ENCODE peak calls at places on chromosomes 5 and 9, in nine cellular contexts. M, Q, U, D, S, V, G, R and B are unnamed samples.
A peak's percentile ranks its signal among the peaks of the same experiment; 100 is the strongest.

GRCh38 chr5:1526151-1526631 is 2.4 kb upstream of the LPCAT1 start:
- DNase-seq in M (no peak), Q (no peak), U (no peak), D (peak; percentile 27), S (no peak), V (no peak), G (no peak), R (no peak), B (no peak)

GRCh38 chr9:5500441-5501235 is 9.7 kb upstream of the PDCD1LG2 start:
- DNase-seq in M (no peak), Q (no peak), U (peak; percentile 84), D (no peak), S (no peak), V (no peak), G (no peak), R (no peak), B (no peak)

GRCh38 chr5:74837115-74837514 is 29.1 kb downstream of the FAM169A start:
- DNase-seq in M (no peak), Q (no peak), U (no peak), D (no peak), S (no peak), V (no peak), G (no peak), R (no peak), B (no peak)

GRCh38 chr9:22171691-22172090 is 162.6 kb upstream of the CDKN2B start:
- DNase-seq in M (no peak), Q (no peak), U (no peak), D (no peak), S (no peak), V (no peak), G (no peak), R (no peak), B (no peak)

GRCh38 chr5:116738270-116738947 is 163.8 kb upstream of the SEMA6A start:
- DNase-seq in M (no peak), Q (no peak), U (peak; percentile 8), D (no peak), S (peak; percentile 38), V (no peak), G (no peak), R (peak; percentile 6), B (no peak)

GRCh38 chr5:162221884-162222283 is 154.3 kb downstream of the GABRG2 start:
- DNase-seq in M (no peak), Q (no peak), U (no peak), D (no peak), S (no peak), V (no peak), G (no peak), R (no peak), B (no peak)

GRCh38 chr9:121774715-121775613 is 123.5 kb downstream of the DAB2IP start:
- DNase-seq in M (no peak), Q (no peak), U (peak; percentile 2), D (no peak), S (no peak), V (no peak), G (no peak), R (no peak), B (no peak)

GRCh38 chr9:6667633-6668280 is 22.2 kb upstream of the GLDC start:
- DNase-seq in M (peak; percentile 52), Q (peak; percentile 49), U (no peak), D (no peak), S (no peak), V (no peak), G (no peak), R (no peak), B (no peak)

GRCh38 chr5:59036274-59036961 is 453.5 kb downstream of the RAB3C start:
- DNase-seq in M (no peak), Q (no peak), U (no peak), D (peak; percentile 62), S (no peak), V (no peak), G (peak; percentile 85), R (no peak), B (no peak)

GRCh38 chr9:112493738-112494137 is 7.1 kb downstream of the KIAA1958 start:
- DNase-seq in M (no peak), Q (no peak), U (no peak), D (no peak), S (no peak), V (no peak), G (no peak), R (no peak), B (no peak)

GRCh38 chr5:96680759-96681158 is 18.6 kb downstream of the CAST start:
- DNase-seq in M (no peak), Q (no peak), U (no peak), D (no peak), S (no peak), V (no peak), G (no peak), R (no peak), B (no peak)

GRCh38 chr5:132385321-132386105 is 16.0 kb downstream of the SLC22A5 start:
- DNase-seq in M (peak; percentile 77), Q (peak; percentile 81), U (peak; percentile 65), D (peak; percentile 69), S (no peak), V (peak; percentile 39), G (no peak), R (peak; percentile 42), B (peak; percentile 29)

GRCh38 chr9:15160673-15161072 is 146.3 kb downstream of the TTC39B start:
- DNase-seq in M (no peak), Q (no peak), U (no peak), D (no peak), S (no peak), V (no peak), G (no peak), R (no peak), B (no peak)

GRCh38 chr5:72252574-72253155 is 67.4 kb downstream of the MRPS27 start:
- DNase-seq in M (no peak), Q (no peak), U (no peak), D (no peak), S (no peak), V (no peak), G (no peak), R (no peak), B (no peak)

GRCh38 chr9:68705636-68706578 is 867 bp downstream of the PIP5K1B start:
- DNase-seq in M (peak; percentile 48), Q (peak; percentile 66), U (peak; percentile 36), D (no peak), S (peak; percentile 29), V (peak; percentile 29), G (no peak), R (peak; percentile 16), B (no peak)

GRCh38 chr9:109264865-109265532 is 55.9 kb downstream of the EPB41L4B start:
- DNase-seq in M (no peak), Q (no peak), U (peak; percentile 25), D (no peak), S (no peak), V (no peak), G (no peak), R (no peak), B (no peak)

GRCh38 chr5:160651682-160652645 is 200.0 kb downstream of the ATP10B start:
- DNase-seq in M (no peak), Q (no peak), U (no peak), D (no peak), S (no peak), V (no peak), G (no peak), R (no peak), B (no peak)

GRCh38 chr5:160643588-160643987 is 208.4 kb downstream of the ATP10B start:
- DNase-seq in M (no peak), Q (no peak), U (no peak), D (no peak), S (no peak), V (no peak), G (no peak), R (no peak), B (no peak)

GRCh38 chr5:160646033-160646432 is 206.0 kb downstream of the ATP10B start:
- DNase-seq in M (no peak), Q (no peak), U (no peak), D (no peak), S (no peak), V (no peak), G (no peak), R (no peak), B (no peak)

GRCh38 chr5:160649304-160649703 is 202.7 kb downstream of the ATP10B start:
- DNase-seq in M (no peak), Q (no peak), U (no peak), D (no peak), S (peak; percentile 39), V (no peak), G (no peak), R (peak; percentile 9), B (peak; percentile 12)
- TF ChIP-seq CTCF in M (peak; percentile 39), Q (no peak), U (no peak), D (no peak), S (peak; percentile 75), V (no peak), G (peak; percentile 41), R (no peak), B (peak; percentile 40)

GRCh38 chr5:126369995-126370731 is 53.0 kb upstream of the GRAMD2B start:
- DNase-seq in M (no peak), Q (no peak), U (no peak), D (no peak), S (no peak), V (no peak), G (no peak), R (no peak), B (no peak)
- TF ChIP-seq CTCF in M (no peak), Q (no peak), U (no peak), D (no peak), S (no peak), V (no peak), G (peak; percentile 25), R (no peak), B (no peak)

DNA sequence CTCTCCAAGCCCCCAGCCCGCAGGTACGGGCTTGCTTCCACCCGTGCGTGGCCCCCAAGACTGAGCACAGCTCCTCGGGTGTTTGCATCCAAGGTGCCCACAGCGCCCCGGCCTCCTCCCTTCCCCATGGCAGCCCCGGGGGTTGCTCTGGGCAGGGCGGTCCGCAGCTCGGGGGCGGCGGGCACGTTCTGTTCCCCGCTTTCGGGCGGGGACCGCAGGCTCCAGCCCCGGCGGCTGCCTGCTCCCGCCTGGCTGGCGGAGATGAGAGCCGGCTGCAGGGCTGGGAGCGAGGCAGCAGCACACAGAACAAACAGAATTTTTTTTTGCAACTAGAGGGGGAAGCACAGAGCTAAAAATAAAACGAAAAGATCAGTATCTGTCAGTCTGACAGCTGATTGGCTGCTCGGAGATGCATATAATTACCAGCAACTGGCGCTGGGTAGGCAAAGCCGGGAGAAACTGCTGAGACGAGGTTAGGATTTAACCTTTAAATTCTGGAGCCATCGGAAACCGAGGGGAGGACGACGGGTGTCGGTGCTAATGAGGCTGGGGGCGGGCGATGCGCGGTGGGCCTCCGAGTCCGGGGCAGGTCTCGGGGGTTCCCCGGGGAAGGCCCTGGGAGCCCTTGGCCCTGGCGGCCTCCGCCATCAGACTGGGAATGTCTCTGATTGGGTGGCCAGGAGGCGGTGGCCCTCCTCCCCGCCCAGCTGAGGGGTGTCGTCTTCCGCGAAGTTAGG is 142.7 kb upstream of the IER5L start:
- DNase-seq in M (peak; percentile 81), Q (peak; percentile 49), U (peak; percentile 74), D (peak; percentile 67), S (peak; percentile 64), V (no peak), G (no peak), R (no peak), B (peak; percentile 48)
- TF ChIP-seq CTCF in M (no peak), Q (no peak), U (no peak), D (no peak), S (no peak), V (no peak), G (peak; percentile 59), R (no peak), B (no peak)

DNA sequence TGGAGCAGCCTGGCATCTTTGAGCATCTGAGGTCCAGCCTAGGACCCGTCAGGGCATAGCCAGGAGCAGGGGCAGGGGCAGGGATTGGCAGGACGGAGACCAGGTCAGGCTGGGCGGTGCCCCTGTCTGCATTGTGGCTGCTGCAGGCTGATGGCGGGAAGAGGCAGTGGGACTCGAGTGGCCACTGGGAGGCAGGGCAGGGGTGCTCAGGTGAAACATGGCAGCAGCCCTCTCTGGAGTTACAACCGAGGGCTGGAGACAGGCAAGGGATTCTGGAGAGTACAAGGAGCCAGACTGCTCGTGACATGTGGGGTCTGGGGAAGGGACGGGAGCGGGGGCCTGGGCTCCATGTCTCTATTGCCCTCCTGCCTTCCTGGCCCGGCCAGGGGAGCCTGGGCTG is 97.4 kb upstream of the RAPGEF1 start:
- DNase-seq in M (no peak), Q (no peak), U (peak; percentile 33), D (no peak), S (peak; percentile 67), V (peak; percentile 40), G (no peak), R (peak; percentile 18), B (no peak)
- TF ChIP-seq CTCF in M (no peak), Q (no peak), U (peak; percentile 27), D (no peak), S (peak; percentile 51), V (no peak), G (peak; percentile 42), R (no peak), B (no peak)